ENCODE peak calls at places on chromosomes 16 and 17, in eight cellular contexts. J, V, F, A, P, S, C and N are unnamed samples.

GRCh38 chr17:77602062-77602746 is 356.3 kb upstream of the TNRC6C start:
- DNase-seq in C (peak), P (no peak), F (peak), V (no peak), S (peak), A (no peak), J (no peak), N (peak)

GRCh38 chr17:18978050-18978449 is 26.1 kb downstream of the SLC5A10 start:
- DNase-seq in F (no peak), V (no peak), J (no peak), C (no peak), A (no peak), S (no peak), P (no peak), N (no peak)

GRCh38 chr17:72710834-72711233 is 381.7 kb downstream of the SLC39A11 start:
- DNase-seq in S (no peak), P (no peak), V (no peak), J (no peak), A (no peak), C (no peak), F (peak), N (no peak)

GRCh38 chr17:75698659-75699058 is 22.6 kb upstream of the ITGB4 start:
- DNase-seq in F (no peak), S (no peak), V (no peak), P (no peak), A (no peak), J (no peak), C (no peak), N (no peak)

GRCh38 chr17:8696951-8697745 is 47.5 kb downstream of the CCDC42 start:
- DNase-seq in V (no peak), F (peak), C (peak), A (no peak), S (peak), P (no peak), J (no peak), N (no peak)

GRCh38 chr17:5669191-5669590 is 84.9 kb upstream of the NLRP1 start:
- DNase-seq in C (no peak), F (no peak), J (no peak), S (no peak), A (no peak), V (no peak), P (no peak), N (no peak)

GRCh38 chr17:33012522-33013033 is 20.9 kb downstream of the SPACA3 start:
- DNase-seq in F (peak), C (peak), A (no peak), V (no peak), J (no peak), S (peak), P (no peak), N (no peak)

GRCh38 chr16:22784690-22785214 is 29.2 kb upstream of the HS3ST2 start:
- DNase-seq in C (no peak), A (no peak), F (no peak), P (no peak), J (no peak), V (no peak), S (no peak), N (no peak)

GRCh38 chr16:19417640-19418039 is at the start of gene TMC5:
- DNase-seq in C (no peak), A (no peak), F (no peak), J (no peak), S (no peak), P (no peak), V (no peak), N (no peak)

GRCh38 chr17:69075823-69076222 is 15.1 kb upstream of the ABCA9 start:
- DNase-seq in A (no peak), F (peak), C (no peak), P (no peak), J (no peak), V (no peak), S (no peak), N (no peak)

GRCh38 chr17:62882284-62882683 is 74.2 kb upstream of the MARCHF10 start:
- DNase-seq in P (no peak), C (no peak), S (no peak), F (no peak), J (no peak), A (no peak), V (no peak), N (no peak)

GRCh38 chr17:45332989-45333701 is 16.3 kb upstream of the MAP3K14 start:
- DNase-seq in J (no peak), F (no peak), P (no peak), A (no peak), C (peak), S (peak), V (no peak), N (no peak)

GRCh38 chr17:60817187-60817586 is 139.5 kb downstream of the BCAS3 start:
- DNase-seq in J (no peak), F (peak), A (no peak), S (no peak), P (no peak), V (no peak), C (peak), N (no peak)

GRCh38 chr16:53756329-53756996 is 52.5 kb downstream of the FTO start:
- DNase-seq in J (no peak), C (no peak), S (no peak), A (no peak), V (no peak), P (no peak), F (peak), N (no peak)